ENCODE peak calls at places on chromosomes 5 and 9, in five cellular contexts. One of them, this sample, is unnamed.

GRCh38 chr9:122923947-122924346 is 7.4 kb downstream of the ZBTB26 start:
- DNase-seq in KBM-7: no peak
- DNase-seq in spleen: no peak
- DNase-seq in WERI-Rb-1: no peak
- DNase-seq in heart left ventricle: no peak
- DNase-seq in this sample: no peak

GRCh38 chr5:6287136-6287535 is 91.2 kb downstream of the MED10 start:
- DNase-seq in heart left ventricle: no peak
- DNase-seq in WERI-Rb-1: no peak
- DNase-seq in spleen: no peak
- DNase-seq in KBM-7: no peak
- DNase-seq in this sample: no peak

GRCh38 chr5:128241071-128241695 is 157.6 kb downstream of the SLC12A2 start:
- DNase-seq in heart left ventricle: no peak
- DNase-seq in WERI-Rb-1: no peak
- DNase-seq in spleen: no peak
- DNase-seq in KBM-7: no peak
- DNase-seq in this sample: no peak

GRCh38 chr9:13175732-13176131 is 103.8 kb downstream of the MPDZ start:
- DNase-seq in WERI-Rb-1: no peak
- DNase-seq in heart left ventricle: no peak
- DNase-seq in spleen: no peak
- DNase-seq in KBM-7: no peak
- DNase-seq in this sample: no peak

GRCh38 chr9:35754264-35754663 is at the start of gene MSMP:
- DNase-seq in WERI-Rb-1: no peak
- DNase-seq in spleen: no peak
- DNase-seq in KBM-7: no peak
- DNase-seq in heart left ventricle: no peak
- DNase-seq in this sample: no peak

GRCh38 chr5:169803077-169803981 is 166.3 kb downstream of the DOCK2 start:
- DNase-seq in spleen: no peak
- DNase-seq in WERI-Rb-1: no peak
- DNase-seq in heart left ventricle: no peak
- DNase-seq in KBM-7: peak; percentile 80
- DNase-seq in this sample: no peak

GRCh38 chr9:112233769-112234168 is 58.7 kb upstream of the SUSD1 start:
- DNase-seq in spleen: no peak
- DNase-seq in WERI-Rb-1: no peak
- DNase-seq in heart left ventricle: no peak
- DNase-seq in KBM-7: no peak
- DNase-seq in this sample: no peak

GRCh38 chr5:5616247-5616895 is 193.9 kb downstream of the ICE1 start:
- DNase-seq in WERI-Rb-1: peak; percentile 88
- DNase-seq in heart left ventricle: no peak
- DNase-seq in spleen: no peak
- DNase-seq in KBM-7: no peak
- DNase-seq in this sample: no peak

GRCh38 chr9:116098476-116098875 is 55.1 kb upstream of the PAPPA start:
- DNase-seq in WERI-Rb-1: no peak
- DNase-seq in spleen: no peak
- DNase-seq in heart left ventricle: no peak
- DNase-seq in KBM-7: no peak
- DNase-seq in this sample: no peak

GRCh38 chr9:120861935-120862334 is 15.1 kb downstream of the PHF19 start:
- DNase-seq in spleen: no peak
- DNase-seq in WERI-Rb-1: no peak
- DNase-seq in heart left ventricle: no peak
- DNase-seq in KBM-7: no peak
- DNase-seq in this sample: no peak

GRCh38 chr5:100904259-100904822 is 1.3 kb upstream of the ST8SIA4 start:
- DNase-seq in spleen: peak; percentile 80
- DNase-seq in heart left ventricle: no peak
- DNase-seq in WERI-Rb-1: no peak
- DNase-seq in KBM-7: peak; percentile 61
- DNase-seq in this sample: no peak

GRCh38 chr9:114691046-114691955 is 9.3 kb upstream of the TEX48 start:
- DNase-seq in WERI-Rb-1: no peak
- DNase-seq in heart left ventricle: no peak
- DNase-seq in spleen: no peak
- DNase-seq in KBM-7: no peak
- DNase-seq in this sample: no peak

GRCh38 chr5:56910123-56910951 is 941 bp downstream of the SETD9 start:
- DNase-seq in KBM-7: peak; percentile 85
- DNase-seq in heart left ventricle: peak; percentile 63
- DNase-seq in WERI-Rb-1: no peak
- DNase-seq in spleen: peak; percentile 88
- DNase-seq in this sample: no peak

GRCh38 chr9:22141906-22142305 is 132.8 kb upstream of the CDKN2B start:
- DNase-seq in WERI-Rb-1: no peak
- DNase-seq in heart left ventricle: no peak
- DNase-seq in KBM-7: no peak
- DNase-seq in spleen: no peak
- DNase-seq in this sample: peak; percentile 98

GRCh38 chr5:169847519-169847918 is 132.8 kb downstream of the INSYN2B start:
- DNase-seq in KBM-7: no peak
- DNase-seq in WERI-Rb-1: no peak
- DNase-seq in spleen: no peak
- DNase-seq in heart left ventricle: no peak
- DNase-seq in this sample: no peak

GRCh38 chr9:90860382-90860781 is 58.8 kb downstream of the SYK start:
- DNase-seq in WERI-Rb-1: no peak
- DNase-seq in spleen: no peak
- DNase-seq in heart left ventricle: no peak
- DNase-seq in KBM-7: no peak
- DNase-seq in this sample: no peak

This sample was measured in retinal pigment epithelial cell.